ENCODE peak calls at places on chromosome 14, in four cellular contexts. One of them, this sample, is unnamed.

GRCh38 chr14:84959796-84960515 is 570.0 kb upstream of the FLRT2 start:
- DNase-seq in cardiac fibroblast: no peak
- DNase-seq in OCI-LY7: no peak
- DNase-seq in astrocyte of the spinal cord: no peak
- DNase-seq in this sample: no peak

GRCh38 chr14:64762044-64763034 is 58.1 kb downstream of the PLEKHG3 start:
- DNase-seq in cardiac fibroblast: peak
- DNase-seq in OCI-LY7: no peak
- DNase-seq in astrocyte of the spinal cord: peak
- DNase-seq in this sample: no peak

GRCh38 chr14:36300337-36300736 is 20.1 kb downstream of the MBIP start:
- DNase-seq in cardiac fibroblast: peak
- DNase-seq in OCI-LY7: no peak
- DNase-seq in astrocyte of the spinal cord: peak
- DNase-seq in this sample: no peak

GRCh38 chr14:62592877-62593276 is 452.4 kb downstream of the KCNH5 start:
- DNase-seq in cardiac fibroblast: peak
- DNase-seq in OCI-LY7: no peak
- DNase-seq in astrocyte of the spinal cord: peak
- DNase-seq in this sample: no peak

GRCh38 chr14:75418779-75419768 is 8.7 kb upstream of the JDP2 start:
- DNase-seq in cardiac fibroblast: no peak
- DNase-seq in OCI-LY7: peak
- DNase-seq in astrocyte of the spinal cord: no peak
- DNase-seq in this sample: peak

GRCh38 chr14:76953196-76953945 is 75.1 kb downstream of the IRF2BPL start:
- DNase-seq in cardiac fibroblast: peak
- DNase-seq in OCI-LY7: no peak
- DNase-seq in astrocyte of the spinal cord: peak
- DNase-seq in this sample: no peak

GRCh38 chr14:80634106-80634758 is 307.3 kb downstream of the CEP128 start:
- DNase-seq in cardiac fibroblast: peak
- DNase-seq in OCI-LY7: no peak
- DNase-seq in astrocyte of the spinal cord: peak
- DNase-seq in this sample: no peak

GRCh38 chr14:74552623-74553022 is 59.1 kb downstream of the ISCA2 start:
- DNase-seq in cardiac fibroblast: peak
- DNase-seq in OCI-LY7: no peak
- DNase-seq in astrocyte of the spinal cord: no peak
- DNase-seq in this sample: no peak

GRCh38 chr14:106204063-106204462 is 677.7 kb downstream of the TMEM121 start:
- DNase-seq in cardiac fibroblast: no peak
- DNase-seq in OCI-LY7: no peak
- DNase-seq in astrocyte of the spinal cord: no peak
- DNase-seq in this sample: no peak

GRCh38 chr14:26841361-26841760 is 243.5 kb upstream of the NOVA1 start:
- DNase-seq in cardiac fibroblast: peak
- DNase-seq in OCI-LY7: no peak
- DNase-seq in astrocyte of the spinal cord: peak
- DNase-seq in this sample: no peak

GRCh38 chr14:25411933-25412757 is 362.2 kb upstream of the STXBP6 start:
- DNase-seq in cardiac fibroblast: peak
- DNase-seq in OCI-LY7: peak
- DNase-seq in astrocyte of the spinal cord: peak
- DNase-seq in this sample: no peak

GRCh38 chr14:51028851-51029754 is 65.8 kb downstream of the TRIM9 start:
- DNase-seq in cardiac fibroblast: no peak
- DNase-seq in OCI-LY7: no peak
- DNase-seq in astrocyte of the spinal cord: no peak
- DNase-seq in this sample: no peak

GRCh38 chr14:94173885-94174621 is at the start of gene PPP4R4:
- DNase-seq in cardiac fibroblast: peak
- DNase-seq in OCI-LY7: peak
- DNase-seq in astrocyte of the spinal cord: peak
- DNase-seq in this sample: peak
- H3K4me3 ChIP-seq in cardiac fibroblast: peak
- H3K4me3 ChIP-seq in OCI-LY7: peak
- H3K4me3 ChIP-seq in astrocyte of the spinal cord: peak
- H3K4me3 ChIP-seq in this sample: peak

GRCh38 chr14:100004392-100004791 is 60.8 kb upstream of the EVL start:
- DNase-seq in cardiac fibroblast: no peak
- DNase-seq in OCI-LY7: peak
- DNase-seq in astrocyte of the spinal cord: peak
- DNase-seq in this sample: no peak
- TF ChIP-seq CTCF in cardiac fibroblast: no peak
- TF ChIP-seq CTCF in OCI-LY7: no peak
- TF ChIP-seq CTCF in astrocyte of the spinal cord: no peak
- TF ChIP-seq CTCF in this sample: no peak

DNA sequence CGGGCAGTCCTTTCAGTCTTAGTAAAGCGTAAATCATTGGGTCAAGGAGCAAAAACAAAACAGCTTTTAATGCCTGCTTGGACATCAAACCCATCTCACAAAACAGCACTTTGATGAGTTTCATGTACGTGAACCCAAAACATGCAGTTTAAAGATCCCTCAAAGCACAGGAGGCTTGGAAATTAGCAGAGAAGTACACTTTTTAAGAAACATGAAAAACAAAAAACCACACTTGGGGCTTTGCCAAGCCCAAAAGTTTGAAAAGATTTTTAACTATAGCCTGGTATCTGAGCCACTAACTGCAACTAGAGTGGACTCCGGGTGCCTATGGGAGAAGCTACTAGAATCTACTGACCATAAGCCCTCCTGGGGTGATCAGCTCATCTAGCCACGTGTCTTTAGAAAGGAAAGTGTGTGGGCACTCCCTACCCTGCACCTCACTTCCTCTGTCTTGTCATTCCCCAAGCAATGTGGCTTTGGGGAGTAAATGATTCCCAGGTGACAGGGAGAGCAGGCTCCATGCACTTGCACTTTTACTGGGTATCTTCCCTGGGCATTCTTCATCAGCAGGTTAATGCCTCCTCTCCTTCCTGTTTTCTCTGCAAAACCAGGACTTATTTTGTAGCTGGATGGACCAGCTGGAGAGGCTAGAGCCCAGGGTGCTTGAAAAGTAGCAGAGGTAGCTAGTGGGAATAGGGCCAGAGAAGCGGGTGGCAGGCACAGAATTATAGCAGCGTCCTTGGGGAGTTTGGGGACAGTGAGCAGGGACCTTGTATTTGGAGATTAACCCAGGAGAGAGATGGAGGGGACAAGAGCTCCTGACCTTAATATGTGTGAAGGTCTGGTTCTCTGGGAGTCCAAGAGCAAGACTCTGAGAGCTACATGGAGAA is 339.3 kb downstream of the BCL11B start:
- DNase-seq in cardiac fibroblast: no peak
- DNase-seq in OCI-LY7: no peak
- DNase-seq in astrocyte of the spinal cord: no peak
- DNase-seq in this sample: no peak
- H3K4me3 ChIP-seq in cardiac fibroblast: no peak
- H3K4me3 ChIP-seq in OCI-LY7: no peak
- H3K4me3 ChIP-seq in astrocyte of the spinal cord: no peak
- H3K4me3 ChIP-seq in this sample: no peak

DNA sequence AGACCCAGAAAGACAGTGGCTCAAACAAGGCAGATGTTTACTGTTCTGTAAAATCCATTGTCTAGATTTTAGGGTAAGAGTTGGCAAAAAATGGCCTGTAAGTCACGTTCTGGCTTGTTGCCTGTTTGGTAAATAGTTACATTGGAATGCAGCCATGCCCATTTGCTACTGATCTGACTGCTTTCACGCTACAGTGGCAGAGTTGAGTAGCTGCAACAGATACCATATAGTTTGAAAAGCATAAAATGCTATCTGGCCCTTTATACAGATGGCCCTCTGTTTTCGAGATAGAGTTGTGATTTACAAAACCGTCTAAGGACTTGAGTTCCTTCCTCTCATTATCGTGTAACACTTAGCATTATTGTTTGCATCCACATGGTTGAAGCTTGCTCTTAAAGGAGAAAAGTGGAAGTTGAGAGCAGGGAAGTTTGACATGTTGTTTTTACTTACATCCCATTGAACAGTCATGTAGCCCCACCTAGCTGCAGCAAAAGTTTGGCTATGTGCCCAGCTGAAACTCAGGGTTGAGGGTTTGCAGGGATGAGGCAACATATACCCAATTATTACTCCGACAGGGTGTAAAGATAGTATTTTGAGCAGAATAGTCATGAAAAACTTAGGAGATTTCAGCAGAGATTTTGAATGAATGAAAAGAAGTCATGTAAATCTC is 11.3 kb upstream of the SCFD1 start:
- DNase-seq in cardiac fibroblast: peak
- DNase-seq in OCI-LY7: peak
- DNase-seq in astrocyte of the spinal cord: peak
- DNase-seq in this sample: no peak
- TF ChIP-seq CTCF in cardiac fibroblast: peak
- TF ChIP-seq CTCF in OCI-LY7: peak
- TF ChIP-seq CTCF in astrocyte of the spinal cord: peak
- TF ChIP-seq CTCF in this sample: peak

GRCh38 chr14:30387856-30388255 is 171.1 kb upstream of the G2E3 start:
- DNase-seq in cardiac fibroblast: no peak
- DNase-seq in OCI-LY7: no peak
- DNase-seq in astrocyte of the spinal cord: no peak
- DNase-seq in this sample: no peak
- H3K4me3 ChIP-seq in cardiac fibroblast: no peak
- H3K4me3 ChIP-seq in OCI-LY7: no peak
- H3K4me3 ChIP-seq in astrocyte of the spinal cord: no peak
- H3K4me3 ChIP-seq in this sample: no peak

GRCh38 chr14:69612759-69613145 is 1.4 kb downstream of the SUSD6 start:
- DNase-seq in cardiac fibroblast: peak
- DNase-seq in OCI-LY7: peak
- DNase-seq in astrocyte of the spinal cord: peak
- DNase-seq in this sample: no peak
- TF ChIP-seq CTCF in cardiac fibroblast: peak
- TF ChIP-seq CTCF in OCI-LY7: peak
- TF ChIP-seq CTCF in astrocyte of the spinal cord: peak
- TF ChIP-seq CTCF in this sample: peak

This sample was measured in GM12864.